ENCODE peak calls at places on chromosomes 2 and 18, in eight cellular contexts. V, D, U, F, Y, L, I and R are unnamed samples.

GRCh38 chr18:212780-213179 is 54.4 kb downstream of the USP14 start:
- DNase-seq in V (no peak), D (no peak), U (no peak), F (no peak), Y (no peak), L (no peak), I (no peak), R (no peak)

GRCh38 chr2:175929850-175930249 is 72.2 kb downstream of the LNPK start:
- DNase-seq in V (no peak), D (no peak), U (no peak), F (no peak), Y (no peak), L (no peak), I (no peak), R (no peak)

GRCh38 chr2:797993-798392 is 120.8 kb upstream of the TMEM18 start:
- DNase-seq in V (no peak), D (no peak), U (no peak), F (no peak), Y (no peak), L (no peak), I (no peak), R (no peak)

GRCh38 chr2:62217980-62218379 is 22.1 kb downstream of the B3GNT2 start:
- DNase-seq in V (no peak), D (no peak), U (no peak), F (no peak), Y (no peak), L (no peak), I (no peak), R (no peak)

GRCh38 chr2:182554950-182555349 is 128.1 kb upstream of the PDE1A start:
- DNase-seq in V (no peak), D (no peak), U (no peak), F (no peak), Y (no peak), L (no peak), I (no peak), R (no peak)

GRCh38 chr18:48036641-48037421 is 106.4 kb upstream of the SMAD2 start:
- DNase-seq in V (no peak), D (no peak), U (no peak), F (no peak), Y (no peak), L (no peak), I (no peak), R (peak; percentile 66)

GRCh38 chr2:149068996-149069888 is 30.7 kb downstream of the LYPD6B start:
- DNase-seq in V (no peak), D (no peak), U (no peak), F (no peak), Y (no peak), L (no peak), I (no peak), R (no peak)

GRCh38 chr18:35026407-35027061 is 14.7 kb upstream of the MAPRE2 start:
- DNase-seq in V (no peak), D (no peak), U (peak; percentile 33), F (no peak), Y (no peak), L (no peak), I (no peak), R (no peak)

GRCh38 chr2:33372940-33373553 is 103.4 kb upstream of the RASGRP3 start:
- DNase-seq in V (no peak), D (no peak), U (peak; percentile 65), F (no peak), Y (no peak), L (peak; percentile 27), I (no peak), R (peak; percentile 58)

GRCh38 chr2:96153991-96154431 is 8.8 kb upstream of the DUSP2 start:
- DNase-seq in V (peak; percentile 11), D (peak; percentile 56), U (no peak), F (no peak), Y (no peak), L (no peak), I (no peak), R (no peak)
- TF ChIP-seq CTCF in V (no peak), D (no peak), U (no peak), F (no peak), Y (no peak), L (no peak), I (no peak), R (no peak)

GRCh38 chr2:168452781-168453180 is 3.3 kb upstream of the CERS6 start:
- DNase-seq in V (no peak), D (no peak), U (no peak), F (no peak), Y (no peak), L (no peak), I (no peak), R (no peak)
- H3K4me3 ChIP-seq in V (no peak overlapping the region), D (no peak overlapping the region), U (no peak overlapping the region), F (no peak overlapping the region), Y (no peak overlapping the region), L (no peak overlapping the region), I (no peak overlapping the region), R (no peak overlapping the region)

DNA sequence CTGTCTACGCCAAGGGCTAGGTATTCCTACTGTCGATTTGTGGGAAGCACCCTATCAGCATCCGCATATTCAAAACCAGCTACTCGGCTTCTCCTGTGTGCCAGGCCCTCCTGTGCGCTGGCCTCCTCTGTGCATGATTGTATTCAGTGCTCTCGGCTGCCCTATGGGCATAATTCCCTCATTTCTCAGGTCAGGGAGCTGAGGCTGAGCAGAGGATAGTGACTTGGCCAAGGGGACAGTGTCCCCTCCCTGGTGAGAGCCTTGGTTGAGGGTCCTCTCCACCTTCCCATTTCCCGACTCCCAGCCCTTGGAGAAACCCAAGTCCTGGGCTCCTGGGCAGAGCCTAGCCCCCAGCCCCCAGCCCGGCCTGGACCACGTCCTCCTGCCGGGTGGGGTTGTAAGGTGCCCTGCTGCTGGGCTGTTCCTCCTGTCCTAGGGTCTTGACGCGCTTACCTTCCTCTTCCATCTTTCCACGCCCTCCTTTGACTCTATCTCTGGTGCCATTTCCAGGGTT is 6.3 kb upstream of the HS6ST1 start:
- DNase-seq in V (no peak), D (no peak), U (no peak), F (peak; percentile 53), Y (peak; percentile 37), L (no peak), I (peak; percentile 14), R (no peak)
- H3K27ac ChIP-seq in V (peak overlapping the region; percentile 41), D (no peak overlapping the region), U (no peak overlapping the region), F (no peak overlapping the region), Y (no peak overlapping the region), L (peak overlapping the region; percentile 24), I (peak overlapping the region; percentile 42), R (no peak overlapping the region)

GRCh38 chr2:59449264-59449663 is 1104.2 kb downstream of the BCL11A start:
- DNase-seq in V (no peak), D (no peak), U (peak; percentile 31), F (no peak), Y (no peak), L (peak; percentile 42), I (no peak), R (no peak)
- TF ChIP-seq CTCF in V (peak; percentile 4), D (no peak), U (peak; percentile 31), F (no peak), Y (no peak), L (no peak), I (no peak), R (no peak)

GRCh38 chr2:130252880-130253645 is 54.8 kb upstream of the TUBA3E start:
- DNase-seq in V (no peak), D (no peak), U (no peak), F (peak; percentile 70), Y (no peak), L (no peak), I (no peak), R (no peak)
- H3K4me3 ChIP-seq in V (no peak overlapping the region), D (peak overlapping the region; percentile 15), U (no peak overlapping the region), F (peak overlapping the region; percentile 5), Y (no peak overlapping the region), L (no peak overlapping the region), I (peak overlapping the region; percentile 15), R (peak overlapping the region; percentile 23)

DNA sequence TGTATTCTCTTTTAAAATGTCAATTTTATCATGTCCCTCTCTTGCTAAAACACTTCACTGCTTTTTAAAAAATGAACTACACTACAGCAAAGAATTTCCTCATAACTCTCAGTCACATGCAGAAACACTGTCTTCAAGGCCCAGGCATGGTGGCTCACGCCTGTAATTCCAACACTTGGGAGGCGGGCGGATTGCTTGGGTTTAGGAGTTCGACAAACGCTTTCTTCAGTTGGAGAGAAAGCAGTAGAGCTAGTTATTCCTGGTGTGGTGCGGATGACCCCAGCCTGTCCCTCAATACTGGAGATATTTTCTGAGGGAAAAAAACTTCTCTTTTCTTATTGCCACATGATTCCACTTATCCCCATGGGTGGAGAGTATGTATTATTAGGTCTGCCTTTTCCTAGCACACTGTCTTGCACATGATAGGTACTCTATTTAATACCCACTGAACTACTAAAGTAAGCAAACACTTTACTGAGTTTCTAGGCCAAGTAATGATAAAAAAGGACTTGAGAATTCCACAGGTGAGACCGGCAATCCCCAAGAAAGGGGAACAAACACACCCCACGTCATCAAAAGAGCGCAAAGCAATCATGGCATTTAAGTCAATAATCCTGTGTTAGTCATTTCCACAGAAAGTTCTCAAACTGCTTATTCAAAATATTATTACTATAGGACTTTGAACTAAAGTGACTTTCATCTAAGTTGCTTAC is 77.1 kb downstream of the SPIRE1 start:
- DNase-seq in V (no peak), D (no peak), U (no peak), F (no peak), Y (no peak), L (no peak), I (no peak), R (no peak)
- H3K27ac ChIP-seq in V (no peak overlapping the region), D (peak overlapping the region; percentile 7), U (no peak overlapping the region), F (peak overlapping the region; percentile 55), Y (no peak overlapping the region), L (no peak overlapping the region), I (no peak overlapping the region), R (no peak overlapping the region)

GRCh38 chr2:99188357-99188756 is 7.4 kb downstream of the MRPL30 start:
- DNase-seq in V (no peak), D (no peak), U (no peak), F (no peak), Y (no peak), L (no peak), I (no peak), R (no peak)

GRCh38 chr2:99184811-99185210 is 3.8 kb downstream of the MRPL30 start:
- DNase-seq in V (no peak), D (no peak), U (no peak), F (no peak), Y (no peak), L (no peak), I (no peak), R (no peak)

GRCh38 chr2:99187011-99187410 is 6.0 kb downstream of the MRPL30 start:
- DNase-seq in V (no peak), D (no peak), U (no peak), F (no peak), Y (no peak), L (no peak), I (no peak), R (no peak)

GRCh38 chr2:99190548-99190947 is 9.6 kb downstream of the MRPL30 start:
- DNase-seq in V (no peak), D (no peak), U (no peak), F (no peak), Y (no peak), L (no peak), I (no peak), R (no peak)
- TF ChIP-seq CTCF in V (no peak), D (no peak), U (no peak), F (no peak), Y (no peak), L (no peak), I (no peak), R (no peak)